ENCODE peak calls at places on chromosomes 2 and 18, in six cellular contexts. U is neuronal stem cell, E is mesenchymal stem cell, S is H9, V is H1, G is trophoblast cell. Z is an unnamed sample.

GRCh38 chr2:121284424-121285076 is 452 bp downstream of the TFCP2L1 start:
- DNase-seq in U (no peak), E (no peak), S (no peak), V (peak), G (no peak), Z (no peak)

GRCh38 chr2:232974431-232974830 is 38.6 kb downstream of the NGEF start:
- DNase-seq in U (no peak), E (no peak), S (no peak), V (no peak), G (no peak), Z (no peak)

GRCh38 chr2:191351921-191352320 is 106.7 kb downstream of the MYO1B start:
- DNase-seq in U (no peak), E (no peak), S (no peak), V (no peak), G (no peak), Z (peak)

GRCh38 chr2:65666156-65666725 is 233.8 kb upstream of the SPRED2 start:
- DNase-seq in U (no peak), E (peak), S (no peak), V (no peak), G (no peak), Z (peak)

GRCh38 chr18:68219274-68219673 is 495.6 kb downstream of the TMX3 start:
- DNase-seq in U (no peak), E (no peak), S (no peak), V (no peak), G (no peak), Z (no peak)

GRCh38 chr2:91974401-91975129 is 2896.7 kb upstream of the TEKT4 start:
- DNase-seq in U (no peak), E (no peak), S (no peak), V (no peak), G (no peak), Z (no peak)

GRCh38 chr18:10252494-10252893 is 201.9 kb upstream of the APCDD1 start:
- DNase-seq in U (no peak), E (no peak), S (no peak), V (no peak), G (no peak), Z (no peak)

GRCh38 chr2:118032169-118033013 is 18.5 kb upstream of the CCDC93 start:
- DNase-seq in U (peak), E (peak), S (peak), V (peak), G (peak), Z (peak)

GRCh38 chr2:148936857-148937450 is 61.9 kb downstream of the KIF5C start:
- DNase-seq in U (no peak), E (no peak), S (no peak), V (no peak), G (no peak), Z (no peak)

GRCh38 chr2:241546771-241547498 is 11.6 kb upstream of the BOK start:
- DNase-seq in U (peak), E (peak), S (peak), V (no peak), G (peak), Z (peak)

GRCh38 chr2:105953942-105954341 is 209.2 kb downstream of the NCK2 start:
- DNase-seq in U (no peak), E (no peak), S (no peak), V (no peak), G (no peak), Z (no peak)

GRCh38 chr2:232411901-232412629 is 5.4 kb downstream of the ALPG start:
- DNase-seq in U (no peak), E (no peak), S (no peak), V (no peak), G (no peak), Z (no peak)

GRCh38 chr18:53796042-53796729 is 428.3 kb downstream of the MBD2 start:
- DNase-seq in U (no peak), E (peak), S (no peak), V (no peak), G (peak), Z (peak)

GRCh38 chr2:12007282-12007681 is 260.9 kb downstream of the LPIN1 start:
- DNase-seq in U (no peak), E (no peak), S (no peak), V (no peak), G (no peak), Z (no peak)

GRCh38 chr2:177533253-177533652 is 140.7 kb downstream of the AGPS start:
- DNase-seq in U (no peak), E (no peak), S (no peak), V (no peak), G (no peak), Z (no peak)

GRCh38 chr2:34234823-34235222 is 635.7 kb upstream of the FAM98A start:
- DNase-seq in U (no peak), E (no peak), S (no peak), V (no peak), G (no peak), Z (no peak)

GRCh38 chr18:34543940-34544339 is 166.2 kb upstream of the DTNA start:
- DNase-seq in U (no peak), E (no peak), S (no peak), V (no peak), G (no peak), Z (no peak)

GRCh38 chr2:82283075-82283474 is 1978.5 kb upstream of the LRRTM1 start:
- DNase-seq in U (no peak), E (no peak), S (no peak), V (no peak), G (no peak), Z (no peak)

GRCh38 chr18:2805970-2806943 is 40.5 kb upstream of the EMILIN2 start:
- DNase-seq in U (no peak), E (peak), S (no peak), V (no peak), G (peak), Z (peak)

GRCh38 chr2:215950009-215950408 is 63.3 kb downstream of the MREG start:
- DNase-seq in U (no peak), E (peak), S (no peak), V (no peak), G (peak), Z (peak)

GRCh38 chr18:62812242-62812641 is 96.9 kb downstream of the PHLPP1 start:
- DNase-seq in U (no peak), E (peak), S (no peak), V (no peak), G (peak), Z (peak)

GRCh38 chr2:3731829-3732228 is 28.5 kb downstream of the DCDC2C start:
- DNase-seq in U (no peak), E (no peak), S (no peak), V (no peak), G (no peak), Z (no peak)

GRCh38 chr2:235027558-235028214 is 75.9 kb downstream of the SH3BP4 start:
- DNase-seq in U (no peak), E (peak), S (no peak), V (no peak), G (no peak), Z (peak)

GRCh38 chr2:168136392-168136977 is 110.9 kb downstream of the STK39 start:
- DNase-seq in U (no peak), E (peak), S (no peak), V (no peak), G (peak), Z (peak)

GRCh38 chr2:130185896-130186295 is 3.8 kb downstream of the MZT2B start:
- DNase-seq in U (no peak), E (no peak), S (no peak), V (no peak), G (no peak), Z (no peak)

GRCh38 chr2:20164061-20164733 is 60.7 kb downstream of the SDC1 start:
- DNase-seq in U (no peak), E (peak), S (peak), V (no peak), G (no peak), Z (no peak)

GRCh38 chr2:232310189-232310588 is 68.4 kb upstream of the ALPP start:
- DNase-seq in U (no peak), E (no peak), S (no peak), V (no peak), G (no peak), Z (no peak)

GRCh38 chr18:2853926-2854664 is 7.3 kb downstream of the EMILIN2 start:
- DNase-seq in U (no peak), E (no peak), S (no peak), V (no peak), G (peak), Z (no peak)

GRCh38 chr2:33366473-33366872 is 110.0 kb upstream of the RASGRP3 start:
- DNase-seq in U (no peak), E (no peak), S (no peak), V (no peak), G (peak), Z (no peak)

GRCh38 chr2:16728742-16729141 is 63.1 kb upstream of the CYRIA start:
- DNase-seq in U (no peak), E (no peak), S (no peak), V (no peak), G (no peak), Z (no peak)

GRCh38 chr2:239763433-239764097 is 261.6 kb downstream of the NDUFA10 start:
- DNase-seq in U (no peak), E (no peak), S (peak), V (no peak), G (no peak), Z (no peak)

GRCh38 chr2:112726487-112727190 is 5.8 kb downstream of the NT5DC4 start:
- DNase-seq in U (peak), E (peak), S (peak), V (peak), G (peak), Z (peak)

GRCh38 chr18:32049393-32050161 is 31.0 kb downstream of the RNF125 start:
- DNase-seq in U (no peak), E (no peak), S (no peak), V (no peak), G (peak), Z (no peak)

DNA sequence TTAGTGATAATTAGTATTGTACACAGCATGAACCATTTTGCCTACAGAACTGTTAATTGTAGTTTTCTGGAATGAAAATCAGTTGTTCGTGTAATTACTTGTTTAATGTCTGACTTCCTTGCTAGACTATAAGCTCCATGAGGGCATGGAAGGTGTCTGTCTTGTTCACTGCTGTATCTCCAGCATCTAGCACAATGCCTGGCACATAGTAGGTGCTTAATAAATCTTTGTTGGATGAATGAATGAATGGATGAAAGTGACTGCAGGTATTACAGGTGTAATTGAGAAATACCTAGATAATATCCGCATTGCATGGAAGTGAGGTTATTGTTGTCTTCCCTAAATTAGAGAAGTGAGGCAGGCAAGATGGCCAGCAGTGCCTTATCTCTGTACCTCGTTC is 21.8 kb downstream of the C2orf74 start:
- DNase-seq in U (no peak), E (no peak), S (no peak), V (no peak), G (no peak), Z (no peak)
- H4K91ac ChIP-seq in U (no peak), E (no peak), S (no peak), V (no peak), G (no peak), Z (no peak)

GRCh38 chr2:37846207-37846606 is 78.9 kb upstream of the RMDN2 start:
- DNase-seq in U (no peak), E (no peak), S (no peak), V (no peak), G (no peak), Z (no peak)

GRCh38 chr2:37838541-37839167 is 86.4 kb upstream of the RMDN2 start:
- DNase-seq in U (no peak), E (no peak), S (no peak), V (no peak), G (peak), Z (no peak)

GRCh38 chr2:37843554-37843953 is 81.5 kb upstream of the RMDN2 start:
- DNase-seq in U (no peak), E (peak), S (no peak), V (no peak), G (peak), Z (peak)

GRCh38 chr2:37839991-37840390 is 85.1 kb upstream of the RMDN2 start:
- DNase-seq in U (no peak), E (no peak), S (no peak), V (no peak), G (peak), Z (no peak)

DNA sequence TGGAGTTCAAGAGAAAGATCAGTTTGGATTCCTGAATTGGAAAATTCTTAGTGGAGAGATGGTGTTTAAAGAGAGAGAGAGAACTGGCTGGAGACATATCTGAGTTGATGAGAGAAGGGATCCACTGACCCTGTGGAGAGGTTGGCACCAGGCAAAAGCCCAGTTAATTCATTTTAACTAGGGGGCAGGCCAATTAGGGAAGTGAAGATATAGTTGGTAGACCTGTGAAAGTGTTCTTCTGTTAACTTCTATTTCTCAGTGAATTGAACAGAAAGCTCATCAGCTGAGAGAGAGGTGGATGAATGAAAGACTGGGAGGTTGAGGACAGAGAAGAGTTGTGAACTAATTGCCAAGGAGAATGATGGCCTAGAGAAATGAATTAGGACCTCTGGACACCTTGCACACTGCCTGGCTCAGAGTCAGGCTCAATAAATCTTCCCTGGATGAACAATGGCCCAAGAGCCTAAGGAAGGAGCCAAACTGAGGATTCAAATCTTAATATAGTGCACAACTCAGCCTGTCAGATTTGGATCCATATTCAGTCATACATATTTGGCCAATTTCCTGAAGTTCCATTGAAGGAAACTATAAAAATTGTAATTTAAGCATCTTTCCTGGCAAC is 82.2 kb upstream of the RMDN2 start:
- DNase-seq in U (no peak), E (no peak), S (no peak), V (no peak), G (no peak), Z (no peak)
- H4K91ac ChIP-seq in U (no peak), E (no peak), S (no peak), V (peak), G (no peak), Z (peak)

DNA sequence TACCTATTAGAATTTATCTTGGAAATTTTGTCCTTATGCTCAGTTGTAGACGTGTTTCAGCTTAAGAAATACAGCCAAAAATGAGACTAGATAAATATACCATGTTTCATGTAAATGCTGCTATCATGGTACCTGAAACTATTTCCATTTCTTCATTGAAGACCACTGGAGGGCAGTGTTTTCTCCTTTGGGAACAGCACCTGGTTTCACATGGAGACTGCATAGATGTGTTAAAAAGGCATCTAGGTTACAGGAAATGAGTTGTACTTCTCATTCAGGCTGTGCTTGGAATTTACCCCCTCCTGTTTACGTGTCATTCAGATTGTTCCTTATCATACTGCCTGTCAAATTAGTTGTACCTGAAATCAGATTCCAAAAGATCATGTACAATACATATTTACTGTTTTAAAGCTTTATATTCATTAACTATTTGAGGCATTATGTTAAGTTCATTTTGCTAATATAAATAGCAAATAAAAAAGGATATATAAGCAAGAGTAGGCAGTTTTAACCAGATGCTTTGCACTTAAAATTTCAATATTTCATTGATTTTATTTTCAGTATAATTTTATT is 57.3 kb upstream of the PSMD14 start:
- DNase-seq in U (no peak), E (peak), S (peak), V (no peak), G (peak), Z (peak)
- H4K91ac ChIP-seq in U (no peak), E (no peak), S (no peak), V (no peak), G (no peak), Z (no peak)

GRCh38 chr2:49943944-49944803 is 789.9 kb upstream of the FSHR start:
- DNase-seq in U (no peak), E (no peak), S (no peak), V (no peak), G (no peak), Z (no peak)

GRCh38 chr2:49950635-49951034 is 796.3 kb upstream of the FSHR start:
- DNase-seq in U (no peak), E (no peak), S (no peak), V (no peak), G (peak), Z (no peak)

GRCh38 chr2:49954074-49954473 is 799.8 kb upstream of the FSHR start:
- DNase-seq in U (no peak), E (no peak), S (no peak), V (no peak), G (no peak), Z (no peak)

GRCh38 chr2:49948744-49949143 is 794.4 kb upstream of the FSHR start:
- DNase-seq in U (no peak), E (no peak), S (no peak), V (no peak), G (no peak), Z (no peak)

DNA sequence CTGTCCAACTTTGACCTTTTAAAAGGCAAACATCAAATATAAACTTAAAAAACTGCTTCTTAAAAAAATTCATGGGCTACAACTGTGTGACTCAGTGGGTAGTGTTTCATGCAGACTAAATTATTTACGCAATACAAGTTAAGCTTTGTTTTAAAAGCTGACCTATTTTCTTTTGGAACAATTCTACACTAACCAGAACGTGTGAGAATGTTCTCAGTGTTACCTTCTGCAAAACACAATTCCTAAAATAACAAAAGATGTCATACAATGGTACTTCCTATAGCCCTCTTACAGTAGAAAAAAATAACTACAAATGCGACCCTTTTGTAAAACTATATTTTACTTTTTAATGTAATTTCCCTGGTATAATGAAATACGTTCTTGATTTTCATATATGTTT is 793.8 kb upstream of the FSHR start:
- DNase-seq in U (no peak), E (no peak), S (no peak), V (no peak), G (no peak), Z (no peak)
- H4K91ac ChIP-seq in U (no peak), E (no peak), S (no peak), V (no peak), G (no peak), Z (no peak)

GRCh38 chr2:41543726-41544125 is 504.1 kb upstream of the PKDCC start:
- DNase-seq in U (no peak), E (no peak), S (no peak), V (no peak), G (peak), Z (no peak)
- H4K91ac ChIP-seq in U (no peak), E (no peak), S (no peak), V (no peak), G (no peak), Z (no peak)

GRCh38 chr2:225017713-225018112 is 24.6 kb downstream of the DOCK10 start:
- DNase-seq in U (no peak), E (no peak), S (no peak), V (no peak), G (no peak), Z (no peak)
- H4K91ac ChIP-seq in U (no peak), E (no peak), S (no peak), V (no peak), G (no peak), Z (no peak)